ENCODE peak calls at places on chromosomes 16 and 17, in six cellular contexts. W, F, X, P, R and T are unnamed samples.

GRCh38 chr17:28749516-28750177 is 5.8 kb downstream of the TRAF4 start:
- DNase-seq in F (no peak), W (no peak), X (no peak), P (no peak), R (no peak), T (no peak)

GRCh38 chr17:32636593-32637218 is 149.9 kb downstream of the CDK5R1 start:
- DNase-seq in X (no peak), F (no peak), P (no peak), R (no peak), W (no peak), T (no peak)

GRCh38 chr16:1533443-1533951 is at the start of gene TMEM204:
- DNase-seq in P (no peak), R (no peak), F (no peak), X (no peak), W (peak; percentile 37), T (no peak)

GRCh38 chr17:46812624-46813318 is 5.7 kb downstream of the WNT3 start:
- DNase-seq in W (no peak), P (no peak), X (no peak), F (no peak), R (no peak), T (no peak)

GRCh38 chr16:60648260-60648659 is 1388.0 kb downstream of the CDH8 start:
- DNase-seq in R (no peak), X (peak; percentile 33), P (no peak), F (no peak), W (no peak), T (no peak)

GRCh38 chr17:16239931-16240330 is 22.9 kb downstream of the PIGL start:
- DNase-seq in W (no peak), X (no peak), R (no peak), F (no peak), P (no peak), T (no peak)

GRCh38 chr16:4663756-4664465 is 29.5 kb upstream of the NUDT16L1 start:
- DNase-seq in W (peak; percentile 94), P (no peak), F (no peak), X (no peak), R (no peak), T (peak; percentile 73)

GRCh38 chr17:16191604-16192003 is 23.7 kb downstream of the NCOR1 start:
- DNase-seq in W (no peak), F (no peak), P (no peak), X (no peak), R (no peak), T (no peak)

GRCh38 chr17:48043171-48043570 is 5.0 kb upstream of the NFE2L1 start:
- DNase-seq in W (no peak), X (no peak), P (no peak), F (no peak), R (no peak), T (no peak)

GRCh38 chr16:70438983-70439862 is at the start of gene ST3GAL2:
- DNase-seq in F (peak; percentile 79), W (peak; percentile 79), P (peak; percentile 83), R (peak; percentile 88), X (peak; percentile 87), T (peak; percentile 96)

GRCh38 chr16:66315210-66315825 is 51.2 kb upstream of the CDH5 start:
- DNase-seq in W (peak; percentile 67), X (peak; percentile 71), F (peak; percentile 16), P (peak; percentile 9), R (no peak), T (peak; percentile 86)

GRCh38 chr17:48352630-48353029 is 77.4 kb downstream of the SKAP1 start:
- DNase-seq in R (no peak), W (no peak), F (no peak), P (no peak), X (peak; percentile 42), T (no peak)

GRCh38 chr17:11296994-11297393 is 56.0 kb downstream of the SHISA6 start:
- DNase-seq in F (no peak), P (no peak), X (no peak), W (no peak), R (no peak), T (peak; percentile 17)

GRCh38 chr17:48052956-48053757 is 5.0 kb downstream of the NFE2L1 start:
- DNase-seq in W (no peak), P (no peak), X (no peak), R (no peak), F (peak; percentile 58), T (peak; percentile 70)

GRCh38 chr17:41065829-41066624 is at the start of gene KRTAP2-4:
- DNase-seq in X (peak; percentile 96), R (no peak), P (no peak), W (peak; percentile 86), F (no peak), T (peak; percentile 91)

GRCh38 chr16:67284699-67285646 is 5.6 kb downstream of the PLEKHG4 start:
- DNase-seq in X (peak; percentile 52), F (no peak), W (no peak), R (no peak), P (no peak), T (peak; percentile 48)

GRCh38 chr17:17952691-17953090 is 19.5 kb downstream of the TOM1L2 start:
- DNase-seq in X (no peak), F (no peak), R (no peak), P (no peak), W (no peak), T (no peak)

GRCh38 chr17:50645748-50646682 is 11.3 kb downstream of the ABCC3 start:
- DNase-seq in P (no peak), W (no peak), X (no peak), R (no peak), F (no peak), T (no peak)